ENCODE peak calls at places on chromosomes 3 and 15, in seven cellular contexts. V is stimulated activated CD4-positive, alpha-beta T cell treated with anti-CD3 and anti-CD28 coated beads, TNF-alpha, amount 100 ng/mL, for 4 hours; Y is D341Med; C is activated T-helper 9 cell treated with anti-CD3 and anti-CD28 coated beads, Interleukin-2, amount 50 U/mL, for 16 hours; A is glutamatergic neuron; X is KG1; F is colonic mucosa. E is an unnamed sample.

GRCh38 chr3:130412991-130413390 is 67.5 kb downstream of the COL6A5 start:
- DNase-seq in V (no peak), Y (no peak), C (no peak), A (no peak), X (no peak), F (no peak), E (no peak)

GRCh38 chr3:130838898-130839572 is 54.8 kb upstream of the ATP2C1 start:
- DNase-seq in V (no peak), Y (no peak), C (no peak), A (no peak), X (no peak), F (no peak), E (no peak)

GRCh38 chr3:140091143-140091542 is 156.2 kb downstream of the CLSTN2 start:
- DNase-seq in V (no peak), Y (no peak), C (no peak), A (no peak), X (no peak), F (no peak), E (no peak)

GRCh38 chr15:91572110-91572509 is 281.4 kb upstream of the SLCO3A1 start:
- DNase-seq in V (no peak), Y (no peak), C (no peak), A (no peak), X (no peak), F (no peak), E (peak)

GRCh38 chr15:99121691-99122410 is 17.0 kb downstream of the SYNM start:
- DNase-seq in V (no peak), Y (no peak), C (no peak), A (no peak), X (no peak), F (no peak), E (no peak)

GRCh38 chr15:81480645-81481053 is 106.6 kb upstream of the TMC3 start:
- DNase-seq in V (no peak), Y (peak), C (no peak), A (no peak), X (peak), F (peak), E (peak)

GRCh38 chr3:173043757-173044156 is 97.3 kb downstream of the SPATA16 start:
- DNase-seq in V (no peak), Y (no peak), C (no peak), A (no peak), X (no peak), F (no peak), E (no peak)

GRCh38 chr3:101643009-101643844 is 33.7 kb downstream of the ZBTB11 start:
- DNase-seq in V (no peak), Y (no peak), C (no peak), A (no peak), X (no peak), F (no peak), E (no peak)

GRCh38 chr15:65275104-65275727 is 11.5 kb downstream of the PARP16 start:
- DNase-seq in V (no peak), Y (no peak), C (no peak), A (no peak), X (no peak), F (no peak), E (no peak)

GRCh38 chr3:135148431-135148830 is 353.4 kb downstream of the EPHB1 start:
- DNase-seq in V (no peak), Y (no peak), C (no peak), A (no peak), X (no peak), F (no peak), E (no peak)

GRCh38 chr15:68372291-68372811 is 59.6 kb downstream of the ITGA11 start:
- DNase-seq in V (no peak), Y (peak), C (no peak), A (no peak), X (no peak), F (no peak), E (peak)

GRCh38 chr3:37521403-37521802 is 340.3 kb upstream of the CTDSPL start:
- DNase-seq in V (no peak), Y (no peak), C (no peak), A (no peak), X (no peak), F (no peak), E (no peak)

GRCh38 chr15:67090297-67091072 is 25.1 kb downstream of the SMAD3 start:
- DNase-seq in V (no peak), Y (no peak), C (no peak), A (no peak), X (no peak), F (no peak), E (no peak)

GRCh38 chr3:99578339-99578970 is 59.9 kb upstream of the COL8A1 start:
- DNase-seq in V (no peak), Y (no peak), C (no peak), A (no peak), X (no peak), F (no peak), E (no peak)

GRCh38 chr15:75342221-75342620 is 4.6 kb upstream of the NEIL1 start:
- DNase-seq in V (no peak), Y (no peak), C (no peak), A (no peak), X (no peak), F (no peak), E (no peak)

GRCh38 chr3:109806929-109807328 is 469.6 kb upstream of the DPPA4 start:
- DNase-seq in V (peak), Y (no peak), C (peak), A (no peak), X (peak), F (no peak), E (peak)

GRCh38 chr3:185188816-185189215 is 36.0 kb upstream of the C3orf70 start:
- DNase-seq in V (no peak), Y (no peak), C (no peak), A (no peak), X (no peak), F (no peak), E (no peak)

GRCh38 chr3:45010718-45011355 is 15.3 kb upstream of the CLEC3B start:
- DNase-seq in V (no peak), Y (no peak), C (no peak), A (no peak), X (no peak), F (no peak), E (peak)

GRCh38 chr15:100926258-100926657 is 7.1 kb downstream of the LRRK1 start:
- DNase-seq in V (no peak), Y (no peak), C (no peak), A (no peak), X (no peak), F (peak), E (no peak)

GRCh38 chr3:14439501-14440167 is 37.2 kb downstream of the SLC6A6 start:
- DNase-seq in V (no peak), Y (peak), C (no peak), A (no peak), X (peak), F (peak), E (no peak)

GRCh38 chr3:190205739-190206138 is 85.0 kb upstream of the P3H2 start:
- DNase-seq in V (no peak), Y (no peak), C (no peak), A (no peak), X (no peak), F (no peak), E (peak)

GRCh38 chr15:70575251-70576227 is 187.8 kb downstream of the UACA start:
- DNase-seq in V (no peak), Y (peak), C (no peak), A (no peak), X (no peak), F (no peak), E (no peak)

GRCh38 chr3:161156936-161157335 is 51.8 kb upstream of the B3GALNT1 start:
- DNase-seq in V (no peak), Y (no peak), C (no peak), A (no peak), X (no peak), F (no peak), E (no peak)

GRCh38 chr15:99283739-99284138 is 32.5 kb downstream of the LRRC28 start:
- DNase-seq in V (no peak), Y (no peak), C (no peak), A (no peak), X (no peak), F (no peak), E (no peak)

GRCh38 chr3:77693147-77693546 is 653.2 kb downstream of the ROBO2 start:
- DNase-seq in V (no peak), Y (no peak), C (no peak), A (no peak), X (no peak), F (no peak), E (peak)

GRCh38 chr3:24388611-24389010 is 106.0 kb downstream of the THRB start:
- DNase-seq in V (no peak), Y (no peak), C (no peak), A (no peak), X (no peak), F (no peak), E (peak)

GRCh38 chr3:136818851-136819783 is at the start of gene SLC35G2:
- DNase-seq in V (no peak), Y (peak), C (peak), A (peak), X (no peak), F (peak), E (peak)

GRCh38 chr15:34039506-34040123 is 611 bp upstream of the AVEN start:
- DNase-seq in V (no peak), Y (no peak), C (no peak), A (no peak), X (peak), F (no peak), E (peak)

GRCh38 chr15:31469801-31470545 is 143.3 kb downstream of the KLF13 start:
- DNase-seq in V (no peak), Y (no peak), C (no peak), A (no peak), X (no peak), F (peak), E (no peak)

GRCh38 chr3:141972394-141972793 is 96.0 kb downstream of the ATP1B3 start:
- DNase-seq in V (no peak), Y (peak), C (no peak), A (no peak), X (no peak), F (no peak), E (peak)

GRCh38 chr3:46867550-46867898 is 4.3 kb upstream of the MYL3 start:
- DNase-seq in V (no peak), Y (no peak), C (no peak), A (no peak), X (no peak), F (peak), E (no peak)

GRCh38 chr3:112687621-112688020 is 46.7 kb upstream of the CCDC80 start:
- DNase-seq in V (no peak), Y (no peak), C (no peak), A (no peak), X (no peak), F (no peak), E (no peak)

GRCh38 chr3:22129101-22129500 is 378.1 kb upstream of the ZNF385D start:
- DNase-seq in V (no peak), Y (no peak), C (no peak), A (no peak), X (no peak), F (no peak), E (peak)

E was measured in epithelial cell of esophagus.